ENCODE peak calls at places on chromosomes 5 and 9, in ten cellular contexts. E, X, D, Q, I, P, R, F, C and H are unnamed samples.

GRCh38 chr5:81525690-81526089 is 131.8 kb upstream of the ACOT12 start:
- DNase-seq in X (no peak), C (no peak), I (no peak), E (no peak), R (no peak), D (no peak), Q (no peak), F (no peak), P (no peak), H (no peak)

GRCh38 chr9:126031116-126031515 is 283.9 kb downstream of the PBX3 start:
- DNase-seq in E (no peak), F (no peak), Q (no peak), P (no peak), R (no peak), X (peak; percentile 33), C (no peak), D (no peak), I (no peak), H (no peak)

GRCh38 chr9:1273859-1274258 is 223.7 kb downstream of the DMRT2 start:
- DNase-seq in P (no peak), F (no peak), C (no peak), I (no peak), R (no peak), D (no peak), Q (no peak), X (no peak), E (no peak), H (no peak)

GRCh38 chr9:69758001-69758730 is 1.6 kb downstream of the PTAR1 start:
- DNase-seq in F (no peak), D (no peak), P (no peak), R (no peak), Q (no peak), X (no peak), I (no peak), C (no peak), E (no peak), H (no peak)

GRCh38 chr9:6024035-6024554 is 8.7 kb upstream of the RANBP6 start:
- DNase-seq in E (no peak), P (no peak), C (no peak), D (no peak), R (no peak), X (no peak), I (peak; percentile 50), F (no peak), Q (no peak), H (no peak)

GRCh38 chr9:76756273-76756650 is 8.0 kb upstream of the PCA3 start:
- DNase-seq in C (peak; percentile 63), I (peak; percentile 60), R (no peak), Q (no peak), D (peak; percentile 8), X (peak; percentile 67), E (no peak), P (peak; percentile 61), F (no peak), H (no peak)

GRCh38 chr9:130209422-130209821 is 37.2 kb downstream of the NCS1 start:
- DNase-seq in X (peak; percentile 77), C (no peak), P (peak; percentile 27), I (no peak), D (no peak), R (no peak), E (peak; percentile 75), Q (no peak), F (no peak), H (no peak)

GRCh38 chr9:34171753-34172535 is 6.9 kb upstream of the UBAP1 start:
- DNase-seq in I (no peak), Q (no peak), D (no peak), F (no peak), X (peak; percentile 70), R (no peak), P (no peak), C (no peak), E (no peak), H (no peak)

GRCh38 chr9:109064963-109065701 is 51.8 kb upstream of the CTNNAL1 start:
- DNase-seq in E (no peak), Q (no peak), I (no peak), C (no peak), X (no peak), R (peak; percentile 70), F (no peak), D (no peak), P (no peak), H (no peak)

GRCh38 chr9:20940447-20941176 is 90.8 kb downstream of the HACD4 start:
- DNase-seq in X (no peak), E (no peak), I (no peak), F (no peak), C (no peak), Q (no peak), R (no peak), P (no peak), D (no peak), H (no peak)

DNA sequence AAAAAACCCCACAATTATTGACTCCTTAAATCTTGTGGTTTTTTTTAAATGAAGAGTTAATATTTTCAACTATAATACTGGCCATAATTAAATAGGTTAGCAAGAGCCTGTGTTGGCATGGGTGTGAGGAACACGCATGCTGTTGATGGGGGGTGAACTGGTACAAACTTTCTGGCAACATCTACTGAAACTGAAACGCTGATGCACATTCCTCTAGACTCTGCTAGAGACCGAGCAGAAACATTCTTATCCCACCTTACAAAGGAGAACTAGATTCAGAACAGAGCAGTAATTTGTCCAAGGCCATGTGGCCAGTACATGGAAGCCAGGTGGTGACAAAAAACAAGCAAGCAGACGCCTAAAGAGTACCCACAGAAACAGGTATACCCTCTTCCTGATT is 2.4 kb downstream of the BICD2 start:
- DNase-seq in E (no peak), F (no peak), P (no peak), Q (peak; percentile 40), D (no peak), I (no peak), C (no peak), X (no peak), R (no peak), H (no peak)
- H3K4me3 ChIP-seq in E (no peak overlapping the region), F (no peak overlapping the region), P (no peak overlapping the region), Q (no peak overlapping the region), D (no peak overlapping the region), I (no peak overlapping the region), C (peak overlapping the region; percentile 95), X (no peak overlapping the region), R (peak overlapping the region; percentile 93), H (no peak overlapping the region)

GRCh38 chr5:38187532-38187931 is 70.8 kb upstream of the EGFLAM start:
- DNase-seq in E (no peak), F (no peak), Q (no peak), X (no peak), R (no peak), P (no peak), D (no peak), I (no peak), C (no peak), H (no peak)
- H3K27me3 ChIP-seq in E (no peaks in the 10 kb centered on the region), F (no peaks in the 10 kb centered on the region), Q (no peaks in the 10 kb centered on the region), X (no peaks in the 10 kb centered on the region), R (no peaks in the 10 kb centered on the region), P (no peaks in the 10 kb centered on the region), D (no peaks in the 10 kb centered on the region), I (no peaks in the 10 kb centered on the region), C (no peaks in the 10 kb centered on the region), H (peaks cover 9% of the 10 kb centered on the region)

GRCh38 chr5:136135536-136135935 is 2.9 kb downstream of the SMAD5 start:
- DNase-seq in P (no peak), R (no peak), C (no peak), E (no peak), I (no peak), F (no peak), D (no peak), Q (no peak), X (no peak), H (no peak)

GRCh38 chr5:136132087-136132486 is 558 bp upstream of the SMAD5 start:
- DNase-seq in F (no peak), I (no peak), Q (peak; percentile 54), R (no peak), P (peak; percentile 64), X (no peak), C (peak; percentile 52), E (peak; percentile 27), D (peak; percentile 18), H (peak; percentile 30)

GRCh38 chr5:136132557-136133415 is at the start of gene SMAD5:
- DNase-seq in C (peak; percentile 98), F (peak; percentile 92), R (no peak), P (peak; percentile 98), X (peak; percentile 98), E (peak; percentile 95), D (peak; percentile 96), I (peak; percentile 98), Q (peak; percentile 97), H (peak; percentile 99)

GRCh38 chr5:136134653-136135052 is 2.0 kb downstream of the SMAD5 start:
- DNase-seq in C (no peak), D (no peak), R (no peak), X (no peak), P (no peak), E (no peak), F (no peak), I (no peak), Q (no peak), H (no peak)

DNA sequence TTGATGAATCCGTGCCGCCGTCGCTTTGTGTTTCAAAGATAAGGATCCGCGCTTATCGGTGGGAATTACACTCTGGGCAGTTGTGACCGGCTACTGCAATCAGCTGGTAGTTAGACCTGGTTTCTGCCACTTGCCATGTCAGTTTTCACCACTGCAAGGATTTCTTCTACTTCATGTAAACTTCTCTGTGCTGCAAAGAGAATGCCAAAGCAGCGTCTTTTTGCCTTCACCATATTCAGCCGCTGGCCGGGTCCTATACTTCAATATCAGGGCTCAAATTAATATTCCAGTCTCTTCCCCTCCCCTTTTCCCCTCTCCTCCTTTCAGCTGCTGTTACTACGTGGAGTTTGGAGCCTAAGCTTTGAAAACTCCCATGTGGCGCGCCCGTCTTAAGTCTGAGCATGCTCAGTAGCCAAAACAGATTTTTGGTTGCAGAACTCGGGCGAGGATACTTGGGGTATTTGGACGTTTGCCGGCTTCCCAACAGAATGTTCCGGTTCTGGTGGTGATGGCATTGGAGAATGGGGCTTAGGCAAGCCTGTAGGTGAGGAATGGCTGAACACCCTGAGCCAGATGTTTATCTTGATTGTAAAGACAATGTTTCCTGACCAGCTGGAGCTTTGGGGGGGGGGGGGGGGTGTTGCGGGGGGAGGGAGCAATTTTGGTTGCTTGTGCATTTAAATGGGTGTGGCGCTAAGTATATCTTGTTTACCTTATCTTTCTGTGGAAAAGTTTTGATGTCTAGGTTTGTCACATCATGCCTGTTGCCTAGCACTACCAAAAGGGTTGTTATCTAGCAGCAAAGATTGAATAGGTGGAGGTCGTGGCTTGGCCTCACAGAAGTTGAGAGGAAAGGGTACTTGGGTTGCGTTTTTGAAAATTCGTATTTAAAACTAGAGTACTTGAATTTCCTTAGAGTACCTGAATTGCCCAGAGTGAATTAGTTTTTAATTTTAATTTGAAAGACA is 1.1 kb downstream of the SMAD5 start:
- DNase-seq in I (no peak), X (peak; percentile 49), P (peak; percentile 79), D (peak; percentile 62), Q (peak; percentile 70), E (peak; percentile 30), C (peak; percentile 60), R (no peak), F (peak; percentile 54), H (peak; percentile 59)
- H3K4me3 ChIP-seq in I (peak overlapping the region; percentile 77), X (peak overlapping the region; percentile 44), P (peak overlapping the region; percentile 87), D (peak overlapping the region; percentile 30), Q (peak overlapping the region; percentile 93), E (peak overlapping the region; percentile 63), C (peak overlapping the region; percentile 91), R (peak overlapping the region; percentile 97), F (peak overlapping the region; percentile 84), H (peak overlapping the region; percentile 91)

DNA sequence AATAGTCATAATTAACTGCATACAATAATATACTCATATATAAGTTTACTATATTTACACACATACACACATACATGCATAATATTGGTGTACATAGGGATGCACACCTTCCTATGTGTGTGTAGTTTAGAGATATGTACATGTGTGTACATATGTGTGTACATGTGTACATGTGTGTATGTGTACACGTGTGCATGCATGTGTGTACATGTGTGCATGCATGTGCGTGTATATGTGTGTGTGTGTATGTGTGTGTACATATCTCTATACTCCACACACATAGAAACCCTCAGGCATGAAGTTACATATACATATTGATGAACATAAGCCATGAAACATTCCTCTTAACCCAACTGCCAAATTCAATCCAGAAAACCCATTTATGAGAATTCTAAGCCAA is 547.8 kb downstream of the TLR4 start:
- DNase-seq in Q (no peak), E (no peak), C (no peak), D (no peak), P (no peak), R (no peak), X (no peak), I (no peak), F (no peak), H (no peak)
- H3K27me3 ChIP-seq in Q (no peaks in the 10 kb centered on the region), E (no peaks in the 10 kb centered on the region), C (no peaks in the 10 kb centered on the region), D (no peaks in the 10 kb centered on the region), P (no peaks in the 10 kb centered on the region), R (no peaks in the 10 kb centered on the region), X (no peaks in the 10 kb centered on the region), I (no peaks in the 10 kb centered on the region), F (no peaks in the 10 kb centered on the region), H (no peaks in the 10 kb centered on the region)